ENCODE peak calls at places on chromosomes 6 and 20, in eight cellular contexts. S, Y, W, X, G, O, R and B are unnamed samples.

GRCh38 chr6:44038543-44039065 is 88.6 kb downstream of the MRPL14 start:
- DNase-seq in S (no peak), Y (no peak), W (no peak), X (no peak), G (no peak), O (peak; percentile 24), R (no peak), B (no peak)

GRCh38 chr20:16007978-16008377 is 565.3 kb downstream of the KIF16B start:
- DNase-seq in S (no peak), Y (no peak), W (no peak), X (no peak), G (no peak), O (no peak), R (no peak), B (no peak)

GRCh38 chr6:20542927-20543602 is 8.8 kb downstream of the CDKAL1 start:
- DNase-seq in S (no peak), Y (peak; percentile 92), W (no peak), X (no peak), G (no peak), O (no peak), R (no peak), B (no peak)

GRCh38 chr6:81612136-81612535 is 140.3 kb downstream of the TENT5A start:
- DNase-seq in S (no peak), Y (no peak), W (no peak), X (no peak), G (no peak), O (no peak), R (no peak), B (no peak)

GRCh38 chr20:41643504-41643938 is 25.3 kb upstream of the CHD6 start:
- DNase-seq in S (no peak), Y (no peak), W (no peak), X (no peak), G (no peak), O (no peak), R (no peak), B (no peak)

GRCh38 chr20:63736893-63737689 is 627 bp downstream of the LIME1 start:
- DNase-seq in S (no peak), Y (no peak), W (peak; percentile 25), X (no peak), G (no peak), O (peak; percentile 67), R (no peak), B (no peak)

GRCh38 chr20:9110365-9110764 is 41.5 kb downstream of the PLCB4 start:
- DNase-seq in S (no peak), Y (no peak), W (no peak), X (no peak), G (no peak), O (no peak), R (no peak), B (no peak)

GRCh38 chr6:109059591-109060021 is 35.0 kb downstream of the SESN1 start:
- DNase-seq in S (no peak), Y (peak; percentile 74), W (no peak), X (no peak), G (no peak), O (no peak), R (no peak), B (no peak)

GRCh38 chr6:39391182-39391581 is 68.7 kb upstream of the KCNK16 start:
- DNase-seq in S (no peak), Y (no peak), W (no peak), X (no peak), G (no peak), O (no peak), R (no peak), B (no peak)

GRCh38 chr6:139161169-139161568 is 26.3 kb downstream of the HECA start:
- DNase-seq in S (no peak), Y (no peak), W (no peak), X (peak; percentile 40), G (no peak), O (no peak), R (no peak), B (no peak)

GRCh38 chr6:7165002-7165735 is 57.4 kb downstream of the RREB1 start:
- DNase-seq in S (no peak), Y (no peak), W (no peak), X (no peak), G (no peak), O (no peak), R (no peak), B (no peak)

GRCh38 chr20:2468581-2469407 is 1.8 kb downstream of the SNRPB start:
- DNase-seq in S (no peak), Y (no peak), W (no peak), X (no peak), G (no peak), O (no peak), R (no peak), B (no peak)

GRCh38 chr20:16580127-16580526 is 6.9 kb upstream of the KIF16B start:
- DNase-seq in S (no peak), Y (no peak), W (no peak), X (no peak), G (no peak), O (no peak), R (no peak), B (no peak)

GRCh38 chr6:106979435-106979884 is 4.9 kb upstream of the CD24 start:
- DNase-seq in S (peak; percentile 94), Y (peak; percentile 65), W (peak; percentile 83), X (peak; percentile 61), G (peak; percentile 88), O (peak; percentile 85), R (peak; percentile 48), B (peak; percentile 55)

GRCh38 chr6:132461958-132462357 is 51.0 kb downstream of the STX7 start:
- DNase-seq in S (no peak), Y (no peak), W (no peak), X (no peak), G (no peak), O (no peak), R (no peak), B (no peak)

GRCh38 chr6:137925299-137925698 is 58.2 kb downstream of the TNFAIP3 start:
- DNase-seq in S (no peak), Y (no peak), W (no peak), X (no peak), G (no peak), O (no peak), R (no peak), B (no peak)

GRCh38 chr6:112040933-112041332 is 13.0 kb upstream of the CCN6 start:
- DNase-seq in S (no peak), Y (no peak), W (no peak), X (no peak), G (no peak), O (no peak), R (no peak), B (no peak)

GRCh38 chr6:3769610-3770009 is 18.1 kb upstream of the PXDC1 start:
- DNase-seq in S (no peak), Y (no peak), W (no peak), X (no peak), G (no peak), O (no peak), R (no peak), B (no peak)